ENCODE peak calls at places on chromosomes 6 and 20, in four cellular contexts. F, J, S and T are unnamed samples.

GRCh38 chr20:42391807-42392206 is 773.6 kb upstream of the CHD6 start:
- DNase-seq in F (no peak), J (no peak), S (no peak), T (no peak)

GRCh38 chr6:84282566-84282965 is 55.1 kb upstream of the CEP162 start:
- DNase-seq in S (peak; percentile 6), J (peak; percentile 1), F (no peak), T (no peak)

GRCh38 chr6:157596886-157597285 is 215.9 kb downstream of the ZDHHC14 start:
- DNase-seq in J (peak; percentile 79), F (peak; percentile 64), S (no peak), T (no peak)

GRCh38 chr6:147950623-147950987 is 392.0 kb upstream of the SASH1 start:
- DNase-seq in F (peak; percentile 60), J (peak; percentile 21), S (no peak), T (no peak)

GRCh38 chr6:37048851-37049734 is 43.6 kb downstream of the FGD2 start:
- DNase-seq in F (peak; percentile 90), S (no peak), J (peak; percentile 95), T (no peak)

GRCh38 chr6:126118934-126119333 is 132.6 kb downstream of the TRMT11 start:
- DNase-seq in F (no peak), S (peak; percentile 44), J (peak; percentile 13), T (no peak)

GRCh38 chr6:160273196-160273595 is 14.6 kb upstream of the SLC22A2 start:
- DNase-seq in F (no peak), J (no peak), S (no peak), T (no peak)

GRCh38 chr20:45058168-45058850 is 42.6 kb downstream of the KCNS1 start:
- DNase-seq in J (no peak), S (no peak), F (no peak), T (no peak)

GRCh38 chr6:41680182-41680965 is 42.1 kb downstream of the MDFI start:
- DNase-seq in S (peak; percentile 26), J (no peak), F (no peak), T (no peak)

GRCh38 chr20:62953839-62954703 is 1.6 kb downstream of the SLC17A9 start:
- DNase-seq in F (peak; percentile 88), S (peak; percentile 69), J (peak; percentile 54), T (peak; percentile 71)

GRCh38 chr6:47603995-47604394 is 94.4 kb upstream of the ADGRF4 start:
- DNase-seq in S (no peak), F (no peak), J (no peak), T (no peak)

GRCh38 chr6:43287717-43288679 is 10.1 kb upstream of the SLC22A7 start:
- DNase-seq in J (no peak), S (no peak), F (no peak), T (no peak)

GRCh38 chr6:31585531-31585930 is 546 bp upstream of the LST1 start:
- DNase-seq in S (peak; percentile 70), J (no peak), F (no peak), T (peak; percentile 66)

GRCh38 chr20:32336918-32337347 is 21.2 kb upstream of the ASXL1 start:
- DNase-seq in J (peak; percentile 54), F (peak; percentile 71), S (peak; percentile 54), T (no peak)

DNA sequence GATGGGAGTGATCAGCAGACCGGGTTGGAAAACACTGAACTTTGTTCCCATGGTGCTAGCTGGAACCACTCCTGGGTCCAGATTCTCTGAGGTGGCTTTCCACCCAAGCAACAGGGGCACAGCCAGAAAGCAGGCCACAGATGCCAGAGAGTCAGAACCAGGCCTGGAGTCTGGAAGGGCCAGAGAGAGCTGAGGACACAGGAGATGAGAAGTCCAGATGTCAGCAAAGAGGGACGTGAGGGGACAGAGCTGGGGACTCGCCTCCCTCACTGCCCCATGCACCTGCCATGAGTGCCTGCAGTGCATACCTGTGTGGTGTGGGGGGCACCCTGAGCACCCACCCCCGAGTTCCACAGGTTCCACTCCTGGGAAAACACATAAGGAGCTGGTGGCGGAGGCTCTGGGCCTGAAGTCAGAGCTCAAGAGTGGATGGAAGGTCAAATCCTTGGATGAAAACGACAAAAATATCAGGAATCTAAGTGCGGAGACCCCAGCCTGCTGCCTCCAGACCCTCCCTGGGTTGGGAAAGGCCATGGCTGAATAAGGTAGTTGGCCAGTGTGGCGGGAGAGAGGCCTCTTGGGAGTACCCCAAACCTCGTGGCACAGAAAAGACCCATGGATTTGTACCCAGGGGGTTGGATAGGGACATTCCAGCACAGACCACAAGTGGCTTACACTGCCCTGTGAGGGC is 224.2 kb downstream of the SYNDIG1 start:
- DNase-seq in S (no peak), J (no peak), F (no peak), T (peak; percentile 10)
- H3K27me3 ChIP-seq in S (no peaks in the 10 kb centered on the region), J (peaks cover 38% of the 10 kb centered on the region), F (peaks cover 5% of the 10 kb centered on the region), T (no peaks in the 10 kb centered on the region)

GRCh38 chr6:56479381-56479780 is 163.3 kb downstream of the DST start:
- DNase-seq in F (no peak), J (no peak), S (no peak), T (no peak)

GRCh38 chr6:56474531-56474930 is 168.2 kb downstream of the DST start:
- DNase-seq in J (no peak), S (no peak), F (no peak), T (no peak)

GRCh38 chr6:56477241-56477640 is 165.4 kb downstream of the DST start:
- DNase-seq in S (no peak), F (no peak), J (no peak), T (no peak)

GRCh38 chr6:56478202-56478601 is 164.5 kb downstream of the DST start:
- DNase-seq in J (no peak), F (no peak), S (no peak), T (no peak)

DNA sequence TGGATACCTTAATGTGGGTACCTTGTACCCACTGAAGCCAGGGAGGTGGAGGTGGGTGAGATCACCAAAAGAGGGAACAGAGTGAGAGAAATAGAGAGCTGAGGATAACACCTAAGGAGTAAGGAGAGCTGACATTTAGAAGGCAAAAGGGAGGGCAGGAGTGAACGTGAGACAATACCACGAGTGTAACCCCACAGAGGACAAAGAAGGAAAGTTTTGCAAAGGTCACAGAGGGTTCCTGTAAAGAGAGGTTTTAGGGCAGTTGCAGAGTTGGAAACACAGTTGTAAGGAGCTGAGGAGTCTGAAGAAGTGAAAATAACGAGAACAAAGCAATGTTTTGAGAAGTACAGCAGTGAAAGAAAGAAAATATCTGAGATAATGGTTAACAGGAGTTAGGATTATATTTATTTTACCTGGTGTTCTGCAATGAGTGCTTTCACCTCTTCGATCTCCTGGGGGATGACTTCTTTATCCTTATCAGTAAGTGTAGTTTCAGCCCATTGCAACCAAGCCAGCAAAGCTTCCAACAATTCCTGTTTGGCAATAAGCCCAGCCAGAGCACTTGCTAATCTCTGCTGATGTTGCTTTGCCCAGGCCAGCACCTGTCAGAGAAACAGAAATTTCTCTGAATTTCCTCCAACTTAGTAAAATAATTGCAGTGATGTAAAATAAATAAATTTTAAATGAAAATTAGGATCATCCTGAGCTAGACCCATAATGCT is 166.8 kb downstream of the DST start:
- DNase-seq in S (no peak), J (peak; percentile 71), F (no peak), T (no peak)
- H2BK5ac ChIP-seq in S (no peak overlapping the region), J (no peak overlapping the region), F (no peak overlapping the region), T (no peak overlapping the region)

GRCh38 chr6:40358473-40359460 is 228.4 kb downstream of the LRFN2 start:
- DNase-seq in S (peak; percentile 74), F (no peak), J (no peak), T (peak; percentile 30)
- H4K8ac ChIP-seq in S (no peak overlapping the region), F (no peak overlapping the region), J (no peak overlapping the region), T (no peak overlapping the region)

GRCh38 chr6:151434369-151434768 is 17.6 kb downstream of the RMND1 start:
- DNase-seq in F (no peak), S (no peak), J (no peak), T (no peak)
- H3K27me3 ChIP-seq in F (no peaks in the 10 kb centered on the region), S (no peaks in the 10 kb centered on the region), J (no peaks in the 10 kb centered on the region), T (no peaks in the 10 kb centered on the region)

DNA sequence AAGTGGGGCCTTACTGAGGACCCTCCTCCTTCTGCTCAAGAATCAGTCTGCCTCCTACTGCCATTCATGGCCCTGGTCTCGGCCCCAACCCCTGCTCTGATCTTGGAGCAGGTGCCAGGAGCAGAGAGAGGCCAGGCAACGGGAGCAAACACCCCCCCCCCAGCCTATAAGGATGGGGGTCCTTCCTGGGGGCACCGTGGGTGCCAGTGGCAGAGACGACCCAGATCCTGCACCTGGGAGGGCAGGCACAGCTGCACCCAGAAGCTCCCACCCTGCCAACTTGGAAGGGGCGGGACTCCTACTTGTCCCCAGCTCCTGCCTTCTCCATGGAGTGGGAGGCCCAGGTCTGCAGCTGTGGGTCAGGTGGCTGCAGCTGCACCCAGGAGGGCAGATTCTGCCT is 183.2 kb downstream of the EYA4 start:
- DNase-seq in F (no peak), S (no peak), J (no peak), T (no peak)
- H2BK5ac ChIP-seq in F (no peak overlapping the region), S (no peak overlapping the region), J (no peak overlapping the region), T (no peak overlapping the region)

DNA sequence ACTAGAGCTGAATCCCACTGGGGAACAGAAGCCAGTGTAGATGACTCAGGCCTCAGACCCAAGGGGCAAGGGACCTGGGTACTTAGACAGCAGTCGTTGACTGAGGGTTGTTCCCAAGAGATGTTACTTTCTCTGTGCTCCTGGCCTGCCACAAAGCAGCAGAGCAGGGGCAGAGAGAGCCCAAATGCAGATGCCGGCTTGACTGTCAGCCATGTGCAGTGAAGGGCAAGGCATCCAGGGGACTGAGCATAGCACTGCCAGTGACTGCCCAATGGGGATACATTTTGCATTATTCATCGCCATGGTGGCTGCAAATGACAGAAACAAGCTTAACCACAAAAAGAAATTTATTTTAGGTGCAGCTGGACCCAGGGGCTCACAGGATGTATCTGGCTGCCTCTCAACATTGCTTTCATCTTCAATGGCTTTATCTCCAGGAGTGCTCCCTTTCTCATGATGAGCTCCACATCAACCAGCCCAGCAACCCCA is 7.6 kb upstream of the TP53RK start:
- DNase-seq in F (peak; percentile 25), J (no peak), S (no peak), T (no peak)
- H4K8ac ChIP-seq in F (no peak overlapping the region), J (no peak overlapping the region), S (no peak overlapping the region), T (no peak overlapping the region)

DNA sequence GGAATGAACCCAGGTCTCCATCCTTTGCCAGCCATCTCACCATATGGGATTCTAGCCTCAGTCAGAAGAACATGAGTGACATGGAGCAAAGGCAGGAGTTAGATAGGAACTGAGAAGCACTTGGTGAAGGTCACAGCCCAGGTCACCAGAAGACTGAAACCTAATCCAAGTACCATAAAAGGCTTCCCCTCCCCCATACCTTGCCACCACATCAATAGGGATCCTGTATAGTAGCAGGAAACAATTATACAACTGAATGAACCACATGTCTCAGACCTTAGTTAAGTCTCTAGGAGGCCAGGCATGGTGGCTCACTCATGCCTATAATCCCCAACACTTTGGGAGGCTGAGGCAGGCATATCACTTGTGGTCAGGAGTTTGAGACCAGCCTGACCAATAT is 49.6 kb downstream of the KIZ start:
- DNase-seq in J (no peak), F (no peak), S (no peak), T (no peak)
- H3K27me3 ChIP-seq in J (no peaks in the 10 kb centered on the region), F (no peaks in the 10 kb centered on the region), S (no peaks in the 10 kb centered on the region), T (no peaks in the 10 kb centered on the region)